ENCODE peak calls at places on chromosomes 1 and 21, in four cellular contexts. O is activated naive CD4-positive, alpha-beta T cell; M is stimulated activated CD8-positive, alpha-beta memory T cell treated with anti-CD3 and anti-CD28 coated beads, Interleukin-2, amount 100 ng/mL, for 48 hours; Q is cardiac fibroblast. A is an unnamed sample.

GRCh38 chr1:8813016-8813763 is 4.2 kb downstream of the RERE start:
- DNase-seq in Q (peak), M (no peak), O (no peak), A (peak)

GRCh38 chr1:223771814-223772770 is 59.8 kb downstream of the CAPN2 start:
- DNase-seq in M (no peak), O (no peak), Q (peak), A (peak)

GRCh38 chr1:29687166-29687565 is 450.8 kb downstream of the PTPRU start:
- DNase-seq in M (no peak), O (no peak), Q (no peak), A (no peak)

GRCh38 chr1:222250376-222250775 is 297.5 kb downstream of the HHIPL2 start:
- DNase-seq in M (no peak), Q (no peak), O (no peak), A (no peak)

GRCh38 chr1:4711191-4711915 is 56.9 kb downstream of the AJAP1 start:
- DNase-seq in Q (no peak), M (no peak), O (no peak), A (no peak)

GRCh38 chr1:177591155-177591554 is 378.7 kb downstream of the SEC16B start:
- DNase-seq in Q (no peak), M (no peak), O (no peak), A (no peak)

GRCh38 chr1:242447682-242448081 is 76.8 kb downstream of the PLD5 start:
- DNase-seq in O (no peak), Q (no peak), M (no peak), A (no peak)

GRCh38 chr1:92169606-92170005 is 48.1 kb upstream of the C1orf146 start:
- DNase-seq in Q (no peak), O (no peak), M (no peak), A (no peak)

GRCh38 chr1:238063454-238063853 is 172.7 kb upstream of the ZP4 start:
- DNase-seq in O (no peak), M (no peak), Q (peak), A (peak)

GRCh38 chr21:44052071-44052829 is 40.1 kb downstream of the TRAPPC10 start:
- DNase-seq in M (no peak), Q (peak), O (no peak), A (peak)

GRCh38 chr1:100646000-100646399 is 73.5 kb upstream of the VCAM1 start:
- DNase-seq in M (no peak), Q (no peak), O (no peak), A (no peak)

GRCh38 chr1:20640183-20640597 is 6.9 kb downstream of the PINK1 start:
- DNase-seq in Q (peak), M (peak), O (no peak), A (peak)

GRCh38 chr1:117828206-117828605 is 101.2 kb downstream of the GDAP2 start:
- DNase-seq in M (no peak), O (no peak), Q (peak), A (peak)

GRCh38 chr1:111318483-111319000 is 27.9 kb downstream of the CHIA start:
- DNase-seq in O (no peak), M (no peak), Q (no peak), A (no peak)

GRCh38 chr1:117753232-117753631 is 147.4 kb downstream of the TENT5C start:
- DNase-seq in M (no peak), Q (no peak), O (no peak), A (no peak)

GRCh38 chr1:78334952-78335351 is 155.8 kb upstream of the PTGFR start:
- DNase-seq in O (no peak), M (no peak), Q (peak), A (no peak)